ENCODE peak calls at places on chromosomes 3 and 15, in four cellular contexts. One of them, this sample, is unnamed. For H3K4me1, the result is how much of the 10 kb centered on the place peaks cover.

GRCh38 chr3:148211725-148212124 is 486.0 kb upstream of the AGTR1 start:
- DNase-seq in GM23248: peak
- DNase-seq in hepatocyte: peak
- DNase-seq in psoas muscle: no peak
- DNase-seq in this sample: no peak

GRCh38 chr3:196792771-196793170 is 53.1 kb downstream of the PAK2 start:
- DNase-seq in GM23248: peak
- DNase-seq in hepatocyte: peak
- DNase-seq in psoas muscle: no peak
- DNase-seq in this sample: no peak

GRCh38 chr15:33310481-33311311 is at the start of gene RYR3:
- DNase-seq in GM23248: peak
- DNase-seq in hepatocyte: peak
- DNase-seq in psoas muscle: peak
- DNase-seq in this sample: no peak

GRCh38 chr3:125245521-125245920 is 33.0 kb upstream of the SLC12A8 start:
- DNase-seq in GM23248: peak
- DNase-seq in hepatocyte: no peak
- DNase-seq in psoas muscle: no peak
- DNase-seq in this sample: no peak

GRCh38 chr3:130425484-130425883 is 80.0 kb downstream of the COL6A5 start:
- DNase-seq in GM23248: peak
- DNase-seq in hepatocyte: no peak
- DNase-seq in psoas muscle: no peak
- DNase-seq in this sample: no peak

GRCh38 chr3:9736831-9737230 is 5.3 kb downstream of the BRPF1 start:
- DNase-seq in GM23248: peak
- DNase-seq in hepatocyte: no peak
- DNase-seq in psoas muscle: no peak
- DNase-seq in this sample: no peak

GRCh38 chr3:104908761-104909160 is 457.9 kb upstream of the ALCAM start:
- DNase-seq in GM23248: peak
- DNase-seq in hepatocyte: no peak
- DNase-seq in psoas muscle: no peak
- DNase-seq in this sample: no peak

GRCh38 chr3:48997714-48998637 is 7.9 kb downstream of the P4HTM start:
- DNase-seq in GM23248: no peak
- DNase-seq in hepatocyte: no peak
- DNase-seq in psoas muscle: no peak
- DNase-seq in this sample: no peak

GRCh38 chr15:78261062-78261461 is 3.3 kb upstream of the DNAJA4 start:
- DNase-seq in GM23248: no peak
- DNase-seq in hepatocyte: no peak
- DNase-seq in psoas muscle: no peak
- DNase-seq in this sample: no peak

GRCh38 chr15:85607141-85607806 is 187.5 kb downstream of the KLHL25 start:
- DNase-seq in GM23248: peak
- DNase-seq in hepatocyte: no peak
- DNase-seq in psoas muscle: no peak
- DNase-seq in this sample: no peak

GRCh38 chr3:37130984-37131975 is 43.1 kb downstream of the LRRFIP2 start:
- DNase-seq in GM23248: no peak
- DNase-seq in hepatocyte: no peak
- DNase-seq in psoas muscle: no peak
- DNase-seq in this sample: no peak

GRCh38 chr3:53846134-53846850 is at the start of the genes CHDH and IL17RB:
- DNase-seq in GM23248: peak
- DNase-seq in hepatocyte: peak
- DNase-seq in psoas muscle: peak
- DNase-seq in this sample: peak

GRCh38 chr15:56758770-56759449 is 25.6 kb upstream of the ZNF280D start:
- DNase-seq in GM23248: peak
- DNase-seq in hepatocyte: no peak
- DNase-seq in psoas muscle: no peak
- DNase-seq in this sample: no peak

GRCh38 chr15:68391084-68391483 is 40.9 kb downstream of the ITGA11 start:
- DNase-seq in GM23248: no peak
- DNase-seq in hepatocyte: no peak
- DNase-seq in psoas muscle: no peak
- DNase-seq in this sample: peak

GRCh38 chr15:57861039-57861638 is 154.6 kb downstream of the POLR2M start:
- DNase-seq in GM23248: peak
- DNase-seq in hepatocyte: peak
- DNase-seq in psoas muscle: no peak
- DNase-seq in this sample: no peak

GRCh38 chr3:141524988-141525387 is 38.2 kb downstream of the RASA2 start:
- DNase-seq in GM23248: no peak
- DNase-seq in hepatocyte: no peak
- DNase-seq in psoas muscle: no peak
- DNase-seq in this sample: no peak

GRCh38 chr3:79306939-79307590 is 460.7 kb downstream of the ROBO1 start:
- DNase-seq in GM23248: no peak
- DNase-seq in hepatocyte: peak
- DNase-seq in psoas muscle: no peak
- DNase-seq in this sample: no peak

GRCh38 chr3:25045291-25045690 is 382.8 kb upstream of the RARB start:
- DNase-seq in GM23248: no peak
- DNase-seq in hepatocyte: peak
- DNase-seq in psoas muscle: no peak
- DNase-seq in this sample: no peak

GRCh38 chr3:14879161-14879888 is 60.6 kb downstream of the FGD5 start:
- DNase-seq in GM23248: no peak
- DNase-seq in hepatocyte: peak
- DNase-seq in psoas muscle: no peak
- DNase-seq in this sample: no peak

GRCh38 chr15:50134524-50135024 is 15.5 kb upstream of the ATP8B4 start:
- DNase-seq in GM23248: peak
- DNase-seq in hepatocyte: no peak
- DNase-seq in psoas muscle: no peak
- DNase-seq in this sample: no peak
- H3K27ac ChIP-seq in GM23248: peak
- H3K27ac ChIP-seq in hepatocyte: no peak
- H3K27ac ChIP-seq in psoas muscle: no peak
- H3K27ac ChIP-seq in this sample: no peak

GRCh38 chr3:71389191-71389590 is 194.3 kb downstream of the FOXP1 start:
- DNase-seq in GM23248: no peak
- DNase-seq in hepatocyte: no peak
- DNase-seq in psoas muscle: no peak
- DNase-seq in this sample: no peak
- H3K4me1 ChIP-seq in GM23248: under half
- H3K4me1 ChIP-seq in hepatocyte: under half
- H3K4me1 ChIP-seq in psoas muscle: under half
- H3K4me1 ChIP-seq in this sample: under half

GRCh38 chr3:111774622-111775021 is 84.4 kb upstream of the PHLDB2 start:
- DNase-seq in GM23248: no peak
- DNase-seq in hepatocyte: no peak
- DNase-seq in psoas muscle: no peak
- DNase-seq in this sample: no peak

GRCh38 chr3:111769965-111770364 is 89.1 kb upstream of the PHLDB2 start:
- DNase-seq in GM23248: peak
- DNase-seq in hepatocyte: no peak
- DNase-seq in psoas muscle: no peak
- DNase-seq in this sample: no peak

GRCh38 chr3:111769110-111769509 is 90.0 kb upstream of the PHLDB2 start:
- DNase-seq in GM23248: no peak
- DNase-seq in hepatocyte: no peak
- DNase-seq in psoas muscle: no peak
- DNase-seq in this sample: no peak

GRCh38 chr3:111776844-111777483 is 82.1 kb upstream of the PHLDB2 start:
- DNase-seq in GM23248: no peak
- DNase-seq in hepatocyte: no peak
- DNase-seq in psoas muscle: no peak
- DNase-seq in this sample: no peak

GRCh38 chr3:111773484-111773883 is 85.6 kb upstream of the PHLDB2 start:
- DNase-seq in GM23248: no peak
- DNase-seq in hepatocyte: no peak
- DNase-seq in psoas muscle: no peak
- DNase-seq in this sample: no peak
- H3K27ac ChIP-seq in GM23248: no peak
- H3K27ac ChIP-seq in hepatocyte: no peak
- H3K27ac ChIP-seq in psoas muscle: no peak
- H3K27ac ChIP-seq in this sample: no peak

GRCh38 chr15:67146875-67147381 is 81.5 kb downstream of the SMAD3 start:
- DNase-seq in GM23248: peak
- DNase-seq in hepatocyte: peak
- DNase-seq in psoas muscle: peak
- DNase-seq in this sample: no peak

GRCh38 chr15:67144609-67145306 is 79.4 kb downstream of the SMAD3 start:
- DNase-seq in GM23248: peak
- DNase-seq in hepatocyte: peak
- DNase-seq in psoas muscle: no peak
- DNase-seq in this sample: peak

GRCh38 chr15:67146214-67146613 is 80.8 kb downstream of the SMAD3 start:
- DNase-seq in GM23248: peak
- DNase-seq in hepatocyte: peak
- DNase-seq in psoas muscle: peak
- DNase-seq in this sample: peak

GRCh38 chr15:67145307-67145610 is 79.9 kb downstream of the SMAD3 start:
- DNase-seq in GM23248: no peak
- DNase-seq in hepatocyte: no peak
- DNase-seq in psoas muscle: no peak
- DNase-seq in this sample: no peak

DNA sequence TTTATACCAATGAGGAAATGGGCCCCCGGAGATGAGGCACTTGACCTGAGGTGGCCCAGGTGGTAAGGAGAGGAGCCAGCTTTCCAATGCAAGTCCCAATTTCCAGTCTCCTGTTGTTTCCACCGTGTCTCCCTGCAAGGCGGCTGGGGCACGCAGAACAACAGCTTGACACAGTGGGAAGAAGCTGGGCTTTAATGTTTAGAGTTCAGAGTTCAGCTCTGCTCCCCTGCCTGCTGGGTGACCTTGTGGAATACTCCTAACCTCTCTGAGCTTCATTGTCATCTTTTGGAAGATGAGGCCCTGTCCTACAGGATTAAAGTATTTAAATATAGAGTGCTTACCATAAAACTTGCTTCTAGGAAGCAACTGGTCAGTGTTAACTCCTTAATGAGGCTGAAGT is 80.3 kb downstream of the SMAD3 start:
- DNase-seq in GM23248: no peak
- DNase-seq in hepatocyte: no peak
- DNase-seq in psoas muscle: no peak
- DNase-seq in this sample: peak
- H3K4me1 ChIP-seq in GM23248: half or more
- H3K4me1 ChIP-seq in hepatocyte: half or more
- H3K4me1 ChIP-seq in psoas muscle: half or more
- H3K4me1 ChIP-seq in this sample: half or more

GRCh38 chr3:132522353-132522752 is 74.7 kb upstream of the ACKR4 start:
- DNase-seq in GM23248: no peak
- DNase-seq in hepatocyte: no peak
- DNase-seq in psoas muscle: no peak
- DNase-seq in this sample: no peak
- H3K27ac ChIP-seq in GM23248: no peak
- H3K27ac ChIP-seq in hepatocyte: no peak
- H3K27ac ChIP-seq in psoas muscle: no peak
- H3K27ac ChIP-seq in this sample: no peak

This sample was measured in ovary.